ENCODE peak calls at places on chromosomes 3 and 15, in four cellular contexts. U is psoas muscle, M is endothelial cell of umbilical vein, F is heart left ventricle. O is an unnamed sample. For H3K9me3, the result is how much of the 10 kb centered on the place peaks cover.

GRCh38 chr3:172687501-172687900 is 23.4 kb downstream of the NCEH1 start:
- DNase-seq in U (no peak), M (no peak), F (no peak), O (no peak)

GRCh38 chr3:143315766-143316165 is 196.2 kb downstream of the CHST2 start:
- DNase-seq in U (no peak), M (no peak), F (no peak), O (no peak)

GRCh38 chr3:123610331-123610730 is 25.5 kb upstream of the HACD2 start:
- DNase-seq in U (no peak), M (no peak), F (no peak), O (no peak)

GRCh38 chr3:178137206-178137605 is 399.0 kb upstream of the KCNMB2 start:
- DNase-seq in U (no peak), M (no peak), F (no peak), O (no peak)

GRCh38 chr3:27720899-27721716 is 1.0 kb downstream of the EOMES start:
- DNase-seq in U (no peak), M (no peak), F (peak), O (no peak)

GRCh38 chr3:13484861-13485590 is 4.9 kb downstream of the HDAC11 start:
- DNase-seq in U (peak), M (no peak), F (peak), O (no peak)

GRCh38 chr3:59280113-59280512 is 230.3 kb upstream of the CFAP20DC start:
- DNase-seq in U (no peak), M (no peak), F (no peak), O (no peak)

GRCh38 chr15:98000249-98001203 is 40.0 kb downstream of the ARRDC4 start:
- DNase-seq in U (no peak), M (no peak), F (no peak), O (no peak)

GRCh38 chr3:93855406-93855805 is 118.3 kb downstream of the PROS1 start:
- DNase-seq in U (no peak), M (no peak), F (no peak), O (no peak)

GRCh38 chr15:81253846-81254245 is 57.2 kb downstream of the IL16 start:
- DNase-seq in U (no peak), M (no peak), F (no peak), O (no peak)

GRCh38 chr3:61936344-61936937 is 375.1 kb downstream of the PTPRG start:
- DNase-seq in U (no peak), M (peak), F (no peak), O (no peak)

DNA sequence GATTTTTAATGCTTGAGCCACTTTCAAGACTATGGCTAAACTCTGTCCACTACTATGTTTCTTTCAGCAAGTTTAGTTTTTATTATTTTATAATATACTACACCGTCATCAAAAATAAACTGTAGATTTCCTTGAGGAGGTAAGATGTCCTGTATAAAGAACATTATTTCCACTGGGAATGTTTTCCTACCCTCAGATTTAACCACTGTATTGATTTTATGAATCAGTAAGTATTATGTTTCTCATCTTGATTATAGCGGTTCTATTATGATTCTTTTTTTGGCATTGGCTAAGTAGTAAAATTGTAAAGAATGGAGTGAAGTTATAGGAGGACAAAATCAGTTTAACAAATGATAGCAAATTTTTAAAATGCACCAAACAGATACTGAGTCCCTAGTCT is 44.4 kb downstream of the ADAM10 start:
- DNase-seq in U (no peak), M (no peak), F (no peak), O (no peak)
- H3K9me3 ChIP-seq in U (under half), M (under half), F (under half), O (under half)

GRCh38 chr3:105629725-105630124 is 239.1 kb downstream of the CBLB start:
- DNase-seq in U (no peak), M (no peak), F (no peak), O (no peak)
- H3K9me3 ChIP-seq in U (under half), M (under half), F (under half), O (under half)

DNA sequence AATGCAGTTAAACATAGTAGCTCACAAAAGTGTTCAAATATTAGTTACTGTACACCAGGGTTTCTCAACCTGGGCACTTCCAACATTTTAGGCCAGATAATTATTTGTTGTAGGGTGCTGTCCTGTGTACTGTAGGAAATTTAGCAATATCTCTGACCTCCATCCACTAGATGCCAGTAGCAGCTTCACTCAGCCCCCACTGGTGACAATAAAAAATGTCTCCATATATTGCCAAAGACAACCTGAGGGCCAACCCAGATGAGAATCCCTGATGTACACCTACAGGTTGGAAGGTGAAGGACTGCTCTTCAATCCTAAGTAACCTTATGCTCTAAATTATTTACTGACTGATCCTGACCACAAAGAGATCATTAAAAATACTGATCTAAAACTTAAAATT is 32.4 kb downstream of the DCUN1D1 start:
- DNase-seq in U (no peak), M (no peak), F (no peak), O (no peak)
- H3K9me3 ChIP-seq in U (under half), M (under half), F (under half), O (under half)

GRCh38 chr15:79919090-79919748 is 22.4 kb upstream of the MTHFS start:
- DNase-seq in U (no peak), M (no peak), F (no peak), O (no peak)

GRCh38 chr15:79919749-79920511 is 23.1 kb upstream of the MTHFS start:
- DNase-seq in U (no peak), M (no peak), F (no peak), O (no peak)

GRCh38 chr15:79914728-79915127 is 17.9 kb upstream of the MTHFS start:
- DNase-seq in U (no peak), M (no peak), F (no peak), O (no peak)

GRCh38 chr15:79918278-79918677 is 21.5 kb upstream of the MTHFS start:
- DNase-seq in U (no peak), M (no peak), F (no peak), O (no peak)

GRCh38 chr15:79916424-79916823 is 19.6 kb upstream of the MTHFS start:
- DNase-seq in U (no peak), M (no peak), F (no peak), O (no peak)
- H3K9me3 ChIP-seq in U (half or more), M (under half), F (half or more), O (under half)

DNA sequence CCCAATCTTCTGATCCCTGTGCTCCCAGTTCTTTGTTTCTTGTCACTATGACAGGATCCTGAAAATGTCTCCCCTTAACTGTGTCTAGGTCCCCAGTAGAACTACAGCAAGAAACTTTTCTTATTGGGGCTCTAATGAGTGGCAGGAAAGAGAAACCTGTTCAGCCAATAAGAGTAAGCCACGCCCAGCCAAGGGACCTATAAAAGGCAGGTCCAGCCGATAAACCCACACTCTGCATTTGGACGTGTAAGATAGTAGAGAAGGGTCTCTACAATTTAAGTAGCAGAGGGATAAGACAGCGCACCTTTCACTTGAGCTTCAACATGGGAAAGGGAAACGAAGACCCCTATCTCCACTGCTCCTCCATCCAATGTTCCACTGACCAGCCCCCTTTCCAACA is 149.9 kb downstream of the LMLN start:
- DNase-seq in U (no peak), M (no peak), F (no peak), O (no peak)
- H3K9me3 ChIP-seq in U (under half), M (under half), F (under half), O (under half)

DNA sequence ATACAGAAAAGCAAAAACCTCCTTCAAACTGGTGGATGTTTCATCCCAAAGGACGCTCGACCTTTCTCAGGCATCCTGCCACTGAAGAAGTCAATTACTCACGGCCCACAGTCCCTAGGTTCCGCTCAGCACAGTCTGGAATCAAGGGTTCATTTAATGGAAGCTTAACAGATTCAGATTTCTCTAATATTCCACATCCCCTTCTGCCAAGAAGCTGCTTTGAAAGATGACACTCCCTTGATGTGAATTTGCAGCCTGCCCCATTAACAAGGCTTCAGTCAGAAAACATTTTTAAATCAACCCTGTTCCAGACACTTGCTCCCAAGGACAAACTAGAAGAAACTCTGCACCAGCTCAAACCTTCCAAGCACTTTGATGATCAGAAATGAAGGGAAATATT is 81.2 kb downstream of the LIPC start:
- DNase-seq in U (no peak), M (no peak), F (no peak), O (no peak)
- H3K9me3 ChIP-seq in U (under half), M (under half), F (under half), O (under half)

GRCh38 chr3:105762749-105763673 is 105.8 kb downstream of the CBLB start:
- DNase-seq in U (no peak), M (no peak), F (no peak), O (no peak)
- H3K9me3 ChIP-seq in U (under half), M (under half), F (under half), O (under half)

DNA sequence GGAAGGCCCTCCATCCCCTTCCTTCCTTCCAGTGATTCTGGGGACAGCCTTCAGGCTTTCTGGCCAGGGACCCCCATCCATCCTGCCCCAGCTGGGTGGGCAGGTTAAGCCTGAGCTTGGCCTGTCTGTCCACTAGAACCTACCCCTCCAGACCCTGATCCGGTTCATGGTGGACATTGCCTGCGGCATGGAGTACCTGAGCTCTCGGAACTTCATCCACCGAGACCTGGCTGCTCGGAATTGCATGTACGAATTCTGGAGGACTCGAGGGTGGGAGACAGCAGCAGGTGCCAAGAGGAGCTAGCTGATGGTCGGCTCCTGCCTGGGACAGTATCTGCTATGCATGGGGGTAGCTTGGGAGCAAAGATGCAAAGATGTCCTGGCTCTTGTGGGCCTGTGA is 13.9 kb downstream of the TYRO3 start:
- DNase-seq in U (no peak), M (no peak), F (no peak), O (no peak)
- H3K9me3 ChIP-seq in U (under half), M (under half), F (under half), O (under half)

O was measured in T-helper 17 cell.